ENCODE peak calls at places on chromosomes 7 and 10, in eight cellular contexts. One of them, this sample, is unnamed.

GRCh38 chr7:31735991-31736982 is 49.3 kb downstream of the PPP1R17 start:
- ATAC-seq in SK-N-SH treated with all-trans-retinoic acid at 6 μM for 48 hours: peak; percentile 97
- ATAC-seq in upper lobe of right lung: peak; percentile 93
- ATAC-seq in omental fat pad: peak; percentile 44
- ATAC-seq in B cell: peak; percentile 24
- ATAC-seq in A549: peak; percentile 80
- ATAC-seq in left ventricle myocardium superior: peak; percentile 79
- ATAC-seq in activated T-cell treated with anti-CD3 and anti-CD28 coated beads, Interleukin-2, amount 50 U/mL, for 72 hours: no peak
- ATAC-seq in this sample: no peak

GRCh38 chr10:14016011-14016536 is 314.6 kb downstream of the FRMD4A start:
- ATAC-seq in A549: no peak
- ATAC-seq in SK-N-SH treated with all-trans-retinoic acid at 6 μM for 48 hours: no peak
- ATAC-seq in left ventricle myocardium superior: peak; percentile 89
- ATAC-seq in B cell: peak; percentile 57
- ATAC-seq in omental fat pad: no peak
- ATAC-seq in activated T-cell treated with anti-CD3 and anti-CD28 coated beads, Interleukin-2, amount 50 U/mL, for 72 hours: no peak
- ATAC-seq in upper lobe of right lung: peak; percentile 86
- ATAC-seq in this sample: no peak

GRCh38 chr10:11430421-11431275 is 180.8 kb downstream of the USP6NL start:
- ATAC-seq in upper lobe of right lung: peak; percentile 26
- ATAC-seq in A549: no peak
- ATAC-seq in left ventricle myocardium superior: no peak
- ATAC-seq in omental fat pad: no peak
- ATAC-seq in activated T-cell treated with anti-CD3 and anti-CD28 coated beads, Interleukin-2, amount 50 U/mL, for 72 hours: no peak
- ATAC-seq in SK-N-SH treated with all-trans-retinoic acid at 6 μM for 48 hours: no peak
- ATAC-seq in B cell: no peak
- ATAC-seq in this sample: no peak

GRCh38 chr7:76352193-76352592 is 6.6 kb downstream of the YWHAG start:
- ATAC-seq in left ventricle myocardium superior: peak; percentile 5
- ATAC-seq in A549: peak; percentile 20
- ATAC-seq in SK-N-SH treated with all-trans-retinoic acid at 6 μM for 48 hours: no peak
- ATAC-seq in upper lobe of right lung: no peak
- ATAC-seq in B cell: no peak
- ATAC-seq in omental fat pad: no peak
- ATAC-seq in activated T-cell treated with anti-CD3 and anti-CD28 coated beads, Interleukin-2, amount 50 U/mL, for 72 hours: peak; percentile 75
- ATAC-seq in this sample: peak; percentile 96

GRCh38 chr7:22920664-22921063 is 93.3 kb downstream of the HYCC1 start:
- ATAC-seq in left ventricle myocardium superior: no peak
- ATAC-seq in activated T-cell treated with anti-CD3 and anti-CD28 coated beads, Interleukin-2, amount 50 U/mL, for 72 hours: no peak
- ATAC-seq in omental fat pad: no peak
- ATAC-seq in SK-N-SH treated with all-trans-retinoic acid at 6 μM for 48 hours: no peak
- ATAC-seq in A549: no peak
- ATAC-seq in B cell: peak; percentile 43
- ATAC-seq in upper lobe of right lung: no peak
- ATAC-seq in this sample: no peak

GRCh38 chr7:105567024-105567423 is 14.3 kb downstream of the EFCAB10 start:
- ATAC-seq in A549: no peak
- ATAC-seq in SK-N-SH treated with all-trans-retinoic acid at 6 μM for 48 hours: no peak
- ATAC-seq in left ventricle myocardium superior: no peak
- ATAC-seq in B cell: no peak
- ATAC-seq in omental fat pad: no peak
- ATAC-seq in activated T-cell treated with anti-CD3 and anti-CD28 coated beads, Interleukin-2, amount 50 U/mL, for 72 hours: no peak
- ATAC-seq in upper lobe of right lung: no peak
- ATAC-seq in this sample: no peak

GRCh38 chr10:30979956-30980355 is 51.7 kb downstream of the ZNF438 start:
- ATAC-seq in B cell: no peak
- ATAC-seq in SK-N-SH treated with all-trans-retinoic acid at 6 μM for 48 hours: no peak
- ATAC-seq in A549: no peak
- ATAC-seq in left ventricle myocardium superior: peak; percentile 21
- ATAC-seq in omental fat pad: no peak
- ATAC-seq in upper lobe of right lung: no peak
- ATAC-seq in activated T-cell treated with anti-CD3 and anti-CD28 coated beads, Interleukin-2, amount 50 U/mL, for 72 hours: no peak
- ATAC-seq in this sample: no peak

GRCh38 chr10:112782176-112782907 is 167.7 kb upstream of the TCF7L2 start:
- ATAC-seq in omental fat pad: no peak
- ATAC-seq in SK-N-SH treated with all-trans-retinoic acid at 6 μM for 48 hours: no peak
- ATAC-seq in A549: no peak
- ATAC-seq in left ventricle myocardium superior: peak; percentile 97
- ATAC-seq in activated T-cell treated with anti-CD3 and anti-CD28 coated beads, Interleukin-2, amount 50 U/mL, for 72 hours: no peak
- ATAC-seq in B cell: no peak
- ATAC-seq in upper lobe of right lung: peak; percentile 34
- ATAC-seq in this sample: no peak

GRCh38 chr7:142997590-142997989 is 29.3 kb downstream of the OR9A2 start:
- ATAC-seq in activated T-cell treated with anti-CD3 and anti-CD28 coated beads, Interleukin-2, amount 50 U/mL, for 72 hours: no peak
- ATAC-seq in SK-N-SH treated with all-trans-retinoic acid at 6 μM for 48 hours: no peak
- ATAC-seq in upper lobe of right lung: no peak
- ATAC-seq in omental fat pad: no peak
- ATAC-seq in left ventricle myocardium superior: no peak
- ATAC-seq in B cell: no peak
- ATAC-seq in A549: no peak
- ATAC-seq in this sample: no peak

GRCh38 chr10:77522268-77522809 is 115.3 kb downstream of the KCNMA1 start:
- ATAC-seq in activated T-cell treated with anti-CD3 and anti-CD28 coated beads, Interleukin-2, amount 50 U/mL, for 72 hours: no peak
- ATAC-seq in left ventricle myocardium superior: no peak
- ATAC-seq in upper lobe of right lung: no peak
- ATAC-seq in B cell: no peak
- ATAC-seq in SK-N-SH treated with all-trans-retinoic acid at 6 μM for 48 hours: no peak
- ATAC-seq in omental fat pad: no peak
- ATAC-seq in A549: no peak
- ATAC-seq in this sample: no peak

GRCh38 chr10:62992145-62992721 is 140.9 kb upstream of the NRBF2 start:
- ATAC-seq in A549: no peak
- ATAC-seq in SK-N-SH treated with all-trans-retinoic acid at 6 μM for 48 hours: no peak
- ATAC-seq in B cell: no peak
- ATAC-seq in omental fat pad: no peak
- ATAC-seq in activated T-cell treated with anti-CD3 and anti-CD28 coated beads, Interleukin-2, amount 50 U/mL, for 72 hours: no peak
- ATAC-seq in upper lobe of right lung: no peak
- ATAC-seq in left ventricle myocardium superior: peak; percentile 81
- ATAC-seq in this sample: peak; percentile 41

GRCh38 chr7:19944363-19945120 is 171.1 kb upstream of the TMEM196 start:
- ATAC-seq in A549: no peak
- ATAC-seq in upper lobe of right lung: no peak
- ATAC-seq in activated T-cell treated with anti-CD3 and anti-CD28 coated beads, Interleukin-2, amount 50 U/mL, for 72 hours: no peak
- ATAC-seq in omental fat pad: peak; percentile 88
- ATAC-seq in SK-N-SH treated with all-trans-retinoic acid at 6 μM for 48 hours: no peak
- ATAC-seq in B cell: no peak
- ATAC-seq in left ventricle myocardium superior: no peak
- ATAC-seq in this sample: no peak

GRCh38 chr10:44801383-44802327 is 109.5 kb upstream of the TMEM72 start:
- ATAC-seq in upper lobe of right lung: peak; percentile 91
- ATAC-seq in A549: no peak
- ATAC-seq in SK-N-SH treated with all-trans-retinoic acid at 6 μM for 48 hours: peak; percentile 40
- ATAC-seq in omental fat pad: peak; percentile 58
- ATAC-seq in B cell: no peak
- ATAC-seq in left ventricle myocardium superior: peak; percentile 90
- ATAC-seq in activated T-cell treated with anti-CD3 and anti-CD28 coated beads, Interleukin-2, amount 50 U/mL, for 72 hours: no peak
- ATAC-seq in this sample: no peak

GRCh38 chr7:2251841-2252771 is 10.1 kb downstream of the NUDT1 start:
- ATAC-seq in left ventricle myocardium superior: no peak
- ATAC-seq in omental fat pad: no peak
- ATAC-seq in A549: no peak
- ATAC-seq in activated T-cell treated with anti-CD3 and anti-CD28 coated beads, Interleukin-2, amount 50 U/mL, for 72 hours: peak; percentile 23
- ATAC-seq in SK-N-SH treated with all-trans-retinoic acid at 6 μM for 48 hours: no peak
- ATAC-seq in upper lobe of right lung: peak; percentile 55
- ATAC-seq in B cell: peak; percentile 50
- ATAC-seq in this sample: no peak

GRCh38 chr7:55177589-55178261 is 158.9 kb downstream of the EGFR start:
- ATAC-seq in SK-N-SH treated with all-trans-retinoic acid at 6 μM for 48 hours: no peak
- ATAC-seq in activated T-cell treated with anti-CD3 and anti-CD28 coated beads, Interleukin-2, amount 50 U/mL, for 72 hours: no peak
- ATAC-seq in upper lobe of right lung: peak; percentile 15
- ATAC-seq in B cell: no peak
- ATAC-seq in left ventricle myocardium superior: peak; percentile 63
- ATAC-seq in omental fat pad: no peak
- ATAC-seq in A549: no peak
- ATAC-seq in this sample: no peak

GRCh38 chr10:96228408-96229019 is 42.9 kb downstream of the BLNK start:
- ATAC-seq in SK-N-SH treated with all-trans-retinoic acid at 6 μM for 48 hours: no peak
- ATAC-seq in omental fat pad: no peak
- ATAC-seq in upper lobe of right lung: no peak
- ATAC-seq in B cell: no peak
- ATAC-seq in activated T-cell treated with anti-CD3 and anti-CD28 coated beads, Interleukin-2, amount 50 U/mL, for 72 hours: no peak
- ATAC-seq in left ventricle myocardium superior: no peak
- ATAC-seq in A549: no peak
- ATAC-seq in this sample: no peak

GRCh38 chr7:157276731-157277562 is 59.9 kb upstream of the DNAJB6 start:
- ATAC-seq in activated T-cell treated with anti-CD3 and anti-CD28 coated beads, Interleukin-2, amount 50 U/mL, for 72 hours: peak; percentile 63
- ATAC-seq in SK-N-SH treated with all-trans-retinoic acid at 6 μM for 48 hours: peak; percentile 80
- ATAC-seq in A549: no peak
- ATAC-seq in B cell: no peak
- ATAC-seq in omental fat pad: no peak
- ATAC-seq in left ventricle myocardium superior: no peak
- ATAC-seq in upper lobe of right lung: no peak
- ATAC-seq in this sample: peak; percentile 69

GRCh38 chr7:42883950-42884349 is 27.9 kb downstream of the C7orf25 start:
- ATAC-seq in left ventricle myocardium superior: peak; percentile 52
- ATAC-seq in upper lobe of right lung: peak; percentile 76
- ATAC-seq in activated T-cell treated with anti-CD3 and anti-CD28 coated beads, Interleukin-2, amount 50 U/mL, for 72 hours: no peak
- ATAC-seq in omental fat pad: peak; percentile 32
- ATAC-seq in A549: no peak
- ATAC-seq in SK-N-SH treated with all-trans-retinoic acid at 6 μM for 48 hours: no peak
- ATAC-seq in B cell: peak; percentile 56
- ATAC-seq in this sample: no peak

GRCh38 chr10:132578287-132578951 is 40.8 kb downstream of the INPP5A start:
- ATAC-seq in upper lobe of right lung: peak; percentile 7
- ATAC-seq in left ventricle myocardium superior: peak; percentile 20
- ATAC-seq in activated T-cell treated with anti-CD3 and anti-CD28 coated beads, Interleukin-2, amount 50 U/mL, for 72 hours: no peak
- ATAC-seq in omental fat pad: no peak
- ATAC-seq in B cell: no peak
- ATAC-seq in A549: no peak
- ATAC-seq in SK-N-SH treated with all-trans-retinoic acid at 6 μM for 48 hours: no peak
- ATAC-seq in this sample: no peak

This sample was measured in activated T-helper 17 cell treated with anti-CD3 and anti-CD28 coated beads, Interleukin-2, amount 50 U/mL, for 72 hours.